ENCODE peak calls at places on chromosomes 7 and 10, in nine cellular contexts. One of them, this sample, is unnamed.

GRCh38 chr10:5089869-5090268 is 4.3 kb upstream of the AKR1C3 start:
- DNase-seq in Peyer's patch: no peak
- DNase-seq in heart right ventricle: no peak
- DNase-seq in fibroblast of mammary gland: peak
- DNase-seq in GM06990: no peak
- DNase-seq in colonic mucosa: no peak
- DNase-seq in prostate gland: no peak
- DNase-seq in fibroblast of pulmonary artery: peak
- DNase-seq in lung: no peak
- DNase-seq in this sample: no peak

GRCh38 chr10:86188326-86188725 is 178.3 kb downstream of the GRID1 start:
- DNase-seq in Peyer's patch: no peak
- DNase-seq in heart right ventricle: no peak
- DNase-seq in fibroblast of mammary gland: no peak
- DNase-seq in GM06990: no peak
- DNase-seq in colonic mucosa: no peak
- DNase-seq in prostate gland: no peak
- DNase-seq in fibroblast of pulmonary artery: no peak
- DNase-seq in lung: no peak
- DNase-seq in this sample: no peak

GRCh38 chr7:116777613-116778380 is 84.6 kb upstream of the CAPZA2 start:
- DNase-seq in Peyer's patch: no peak
- DNase-seq in heart right ventricle: no peak
- DNase-seq in fibroblast of mammary gland: peak
- DNase-seq in GM06990: no peak
- DNase-seq in colonic mucosa: no peak
- DNase-seq in prostate gland: no peak
- DNase-seq in fibroblast of pulmonary artery: peak
- DNase-seq in lung: no peak
- DNase-seq in this sample: no peak

GRCh38 chr10:13949844-13950542 is 363.2 kb downstream of the PRPF18 start:
- DNase-seq in Peyer's patch: no peak
- DNase-seq in heart right ventricle: no peak
- DNase-seq in fibroblast of mammary gland: peak
- DNase-seq in GM06990: no peak
- DNase-seq in colonic mucosa: no peak
- DNase-seq in prostate gland: no peak
- DNase-seq in fibroblast of pulmonary artery: peak
- DNase-seq in lung: no peak
- DNase-seq in this sample: no peak

GRCh38 chr10:30583778-30584415 is 45.7 kb downstream of the LYZL2 start:
- DNase-seq in Peyer's patch: peak
- DNase-seq in heart right ventricle: peak
- DNase-seq in fibroblast of mammary gland: peak
- DNase-seq in GM06990: peak
- DNase-seq in colonic mucosa: peak
- DNase-seq in prostate gland: peak
- DNase-seq in fibroblast of pulmonary artery: peak
- DNase-seq in lung: peak
- DNase-seq in this sample: no peak

GRCh38 chr10:32692174-32692573 is 246.2 kb downstream of the CCDC7 start:
- DNase-seq in Peyer's patch: no peak
- DNase-seq in heart right ventricle: no peak
- DNase-seq in fibroblast of mammary gland: peak
- DNase-seq in GM06990: no peak
- DNase-seq in colonic mucosa: no peak
- DNase-seq in prostate gland: no peak
- DNase-seq in fibroblast of pulmonary artery: peak
- DNase-seq in lung: no peak
- DNase-seq in this sample: peak

GRCh38 chr7:50920031-50920635 is 137.4 kb upstream of the GRB10 start:
- DNase-seq in Peyer's patch: no peak
- DNase-seq in heart right ventricle: no peak
- DNase-seq in fibroblast of mammary gland: no peak
- DNase-seq in GM06990: no peak
- DNase-seq in colonic mucosa: no peak
- DNase-seq in prostate gland: no peak
- DNase-seq in fibroblast of pulmonary artery: no peak
- DNase-seq in lung: no peak
- DNase-seq in this sample: no peak

GRCh38 chr7:2269468-2270460 is 27.7 kb downstream of the NUDT1 start:
- DNase-seq in Peyer's patch: no peak
- DNase-seq in heart right ventricle: no peak
- DNase-seq in fibroblast of mammary gland: peak
- DNase-seq in GM06990: no peak
- DNase-seq in colonic mucosa: no peak
- DNase-seq in prostate gland: no peak
- DNase-seq in fibroblast of pulmonary artery: no peak
- DNase-seq in lung: no peak
- DNase-seq in this sample: no peak

GRCh38 chr10:68826764-68827591 is at the start of gene STOX1:
- DNase-seq in Peyer's patch: peak
- DNase-seq in heart right ventricle: peak
- DNase-seq in fibroblast of mammary gland: peak
- DNase-seq in GM06990: peak
- DNase-seq in colonic mucosa: peak
- DNase-seq in prostate gland: peak
- DNase-seq in fibroblast of pulmonary artery: peak
- DNase-seq in lung: peak
- DNase-seq in this sample: peak

GRCh38 chr10:60914676-60915075 is 29.3 kb downstream of the RHOBTB1 start:
- DNase-seq in Peyer's patch: no peak
- DNase-seq in heart right ventricle: peak
- DNase-seq in fibroblast of mammary gland: peak
- DNase-seq in GM06990: no peak
- DNase-seq in colonic mucosa: no peak
- DNase-seq in prostate gland: no peak
- DNase-seq in fibroblast of pulmonary artery: peak
- DNase-seq in lung: no peak
- DNase-seq in this sample: peak

GRCh38 chr10:71970331-71970730 is 6.1 kb downstream of the CHST3 start:
- DNase-seq in Peyer's patch: no peak
- DNase-seq in heart right ventricle: no peak
- DNase-seq in fibroblast of mammary gland: no peak
- DNase-seq in GM06990: no peak
- DNase-seq in colonic mucosa: peak
- DNase-seq in prostate gland: peak
- DNase-seq in fibroblast of pulmonary artery: no peak
- DNase-seq in lung: no peak
- DNase-seq in this sample: no peak

GRCh38 chr7:130962109-130962508 is 228.1 kb upstream of the KLF14 start:
- DNase-seq in Peyer's patch: no peak
- DNase-seq in heart right ventricle: no peak
- DNase-seq in fibroblast of mammary gland: no peak
- DNase-seq in GM06990: no peak
- DNase-seq in colonic mucosa: no peak
- DNase-seq in prostate gland: no peak
- DNase-seq in fibroblast of pulmonary artery: no peak
- DNase-seq in lung: no peak
- DNase-seq in this sample: no peak

GRCh38 chr7:100247152-100247757 is 27.5 kb downstream of the PVRIG start:
- DNase-seq in Peyer's patch: no peak
- DNase-seq in heart right ventricle: no peak
- DNase-seq in fibroblast of mammary gland: peak
- DNase-seq in GM06990: no peak
- DNase-seq in colonic mucosa: no peak
- DNase-seq in prostate gland: peak
- DNase-seq in fibroblast of pulmonary artery: peak
- DNase-seq in lung: peak
- DNase-seq in this sample: peak

GRCh38 chr7:158432369-158433270 is 155.0 kb downstream of the PTPRN2 start:
- DNase-seq in Peyer's patch: peak
- DNase-seq in heart right ventricle: no peak
- DNase-seq in fibroblast of mammary gland: peak
- DNase-seq in GM06990: no peak
- DNase-seq in colonic mucosa: peak
- DNase-seq in prostate gland: peak
- DNase-seq in fibroblast of pulmonary artery: peak
- DNase-seq in lung: peak
- DNase-seq in this sample: no peak

GRCh38 chr10:108736111-108736510 is 1187.2 kb downstream of the XPNPEP1 start:
- DNase-seq in Peyer's patch: no peak
- DNase-seq in heart right ventricle: no peak
- DNase-seq in fibroblast of mammary gland: no peak
- DNase-seq in GM06990: no peak
- DNase-seq in colonic mucosa: no peak
- DNase-seq in prostate gland: no peak
- DNase-seq in fibroblast of pulmonary artery: peak
- DNase-seq in lung: no peak
- DNase-seq in this sample: no peak

GRCh38 chr10:99850041-99850766 is 67.8 kb downstream of the ABCC2 start:
- DNase-seq in Peyer's patch: no peak
- DNase-seq in heart right ventricle: no peak
- DNase-seq in fibroblast of mammary gland: no peak
- DNase-seq in GM06990: no peak
- DNase-seq in colonic mucosa: no peak
- DNase-seq in prostate gland: no peak
- DNase-seq in fibroblast of pulmonary artery: no peak
- DNase-seq in lung: no peak
- DNase-seq in this sample: no peak

GRCh38 chr7:9600974-9601373 is 1167.6 kb downstream of the NXPH1 start:
- DNase-seq in Peyer's patch: no peak
- DNase-seq in heart right ventricle: no peak
- DNase-seq in fibroblast of mammary gland: no peak
- DNase-seq in GM06990: no peak
- DNase-seq in colonic mucosa: no peak
- DNase-seq in prostate gland: no peak
- DNase-seq in fibroblast of pulmonary artery: no peak
- DNase-seq in lung: no peak
- DNase-seq in this sample: no peak
- TF ChIP-seq CTCF in Peyer's patch: no peak
- TF ChIP-seq CTCF in heart right ventricle: no peak
- TF ChIP-seq CTCF in fibroblast of mammary gland: no peak
- TF ChIP-seq CTCF in GM06990: no peak
- TF ChIP-seq CTCF in colonic mucosa: no peak
- TF ChIP-seq CTCF in prostate gland: no peak
- TF ChIP-seq CTCF in fibroblast of pulmonary artery: no peak
- TF ChIP-seq CTCF in lung: no peak
- TF ChIP-seq CTCF in this sample: peak

DNA sequence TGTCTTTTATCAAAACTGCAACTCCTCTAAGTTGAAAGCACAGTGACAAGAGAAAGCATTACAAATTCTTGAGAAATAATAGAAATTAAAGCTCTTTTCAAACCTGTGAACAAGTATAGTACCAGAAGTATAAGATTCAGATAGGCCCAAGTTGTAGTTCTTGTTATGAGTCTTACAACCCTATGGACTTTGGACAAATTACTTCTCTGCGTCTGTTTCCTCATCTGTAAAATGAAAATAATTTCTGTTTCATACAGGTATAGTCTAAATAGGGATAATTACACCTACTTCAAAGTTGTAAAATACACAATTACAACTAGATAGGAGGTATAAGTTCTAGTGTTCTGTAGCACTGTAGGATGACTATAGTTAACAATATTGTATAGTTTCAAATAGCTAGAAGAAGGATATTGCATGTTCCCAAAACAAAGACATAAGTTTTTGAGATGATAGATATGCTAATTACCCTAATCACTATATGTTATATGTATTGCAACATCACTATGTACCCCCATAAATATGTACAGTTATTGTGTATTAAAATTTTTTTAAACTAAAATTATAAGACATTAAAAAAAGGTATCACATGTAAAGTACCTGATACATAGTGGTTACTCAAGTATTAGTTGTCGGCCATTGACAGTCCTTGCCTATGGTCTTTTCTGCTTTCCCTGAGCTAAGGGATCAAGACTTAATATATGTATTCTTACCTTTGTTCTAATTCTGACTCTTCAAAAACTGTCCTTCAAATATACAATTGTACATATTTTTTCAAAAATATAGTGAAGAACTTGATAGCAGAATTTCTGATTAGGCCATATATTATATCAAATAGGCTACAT is 1.8 kb upstream of the WASL start:
- DNase-seq in Peyer's patch: no peak
- DNase-seq in heart right ventricle: no peak
- DNase-seq in fibroblast of mammary gland: no peak
- DNase-seq in GM06990: no peak
- DNase-seq in colonic mucosa: no peak
- DNase-seq in prostate gland: no peak
- DNase-seq in fibroblast of pulmonary artery: no peak
- DNase-seq in lung: no peak
- DNase-seq in this sample: no peak
- H3K4me3 ChIP-seq in Peyer's patch: peak
- H3K4me3 ChIP-seq in heart right ventricle: peak
- H3K4me3 ChIP-seq in fibroblast of mammary gland: no peak
- H3K4me3 ChIP-seq in GM06990: no peak
- H3K4me3 ChIP-seq in colonic mucosa: peak
- H3K4me3 ChIP-seq in prostate gland: no peak
- H3K4me3 ChIP-seq in fibroblast of pulmonary artery: peak
- H3K4me3 ChIP-seq in lung: no peak
- H3K4me3 ChIP-seq in this sample: peak

GRCh38 chr10:80202934-80203834 is 2.2 kb downstream of the ANXA11 start:
- DNase-seq in Peyer's patch: peak
- DNase-seq in heart right ventricle: peak
- DNase-seq in fibroblast of mammary gland: peak
- DNase-seq in GM06990: peak
- DNase-seq in colonic mucosa: peak
- DNase-seq in prostate gland: peak
- DNase-seq in fibroblast of pulmonary artery: peak
- DNase-seq in lung: peak
- DNase-seq in this sample: peak
- TF ChIP-seq CTCF in Peyer's patch: peak
- TF ChIP-seq CTCF in heart right ventricle: peak
- TF ChIP-seq CTCF in fibroblast of mammary gland: peak
- TF ChIP-seq CTCF in GM06990: peak
- TF ChIP-seq CTCF in colonic mucosa: no peak
- TF ChIP-seq CTCF in prostate gland: no peak
- TF ChIP-seq CTCF in fibroblast of pulmonary artery: peak
- TF ChIP-seq CTCF in lung: peak
- TF ChIP-seq CTCF in this sample: peak

GRCh38 chr7:140175221-140176218 is 1.3 kb downstream of the KDM7A start:
- DNase-seq in Peyer's patch: peak
- DNase-seq in heart right ventricle: peak
- DNase-seq in fibroblast of mammary gland: peak
- DNase-seq in GM06990: peak
- DNase-seq in colonic mucosa: peak
- DNase-seq in prostate gland: peak
- DNase-seq in fibroblast of pulmonary artery: peak
- DNase-seq in lung: peak
- DNase-seq in this sample: peak

GRCh38 chr7:140176811-140177702 is at the start of gene KDM7A:
- DNase-seq in Peyer's patch: peak
- DNase-seq in heart right ventricle: peak
- DNase-seq in fibroblast of mammary gland: peak
- DNase-seq in GM06990: peak
- DNase-seq in colonic mucosa: peak
- DNase-seq in prostate gland: peak
- DNase-seq in fibroblast of pulmonary artery: peak
- DNase-seq in lung: peak
- DNase-seq in this sample: peak

GRCh38 chr7:140174217-140174616 is 2.6 kb downstream of the KDM7A start:
- DNase-seq in Peyer's patch: no peak
- DNase-seq in heart right ventricle: no peak
- DNase-seq in fibroblast of mammary gland: no peak
- DNase-seq in GM06990: no peak
- DNase-seq in colonic mucosa: no peak
- DNase-seq in prostate gland: no peak
- DNase-seq in fibroblast of pulmonary artery: no peak
- DNase-seq in lung: no peak
- DNase-seq in this sample: no peak

GRCh38 chr7:140179339-140179738 is 2.6 kb upstream of the KDM7A start:
- DNase-seq in Peyer's patch: no peak
- DNase-seq in heart right ventricle: no peak
- DNase-seq in fibroblast of mammary gland: no peak
- DNase-seq in GM06990: no peak
- DNase-seq in colonic mucosa: no peak
- DNase-seq in prostate gland: no peak
- DNase-seq in fibroblast of pulmonary artery: no peak
- DNase-seq in lung: no peak
- DNase-seq in this sample: no peak

GRCh38 chr7:140176271-140176701 is 497 bp downstream of the KDM7A start:
- DNase-seq in Peyer's patch: no peak
- DNase-seq in heart right ventricle: no peak
- DNase-seq in fibroblast of mammary gland: no peak
- DNase-seq in GM06990: no peak
- DNase-seq in colonic mucosa: no peak
- DNase-seq in prostate gland: no peak
- DNase-seq in fibroblast of pulmonary artery: no peak
- DNase-seq in lung: no peak
- DNase-seq in this sample: no peak
- H3K4me3 ChIP-seq in Peyer's patch: peak
- H3K4me3 ChIP-seq in heart right ventricle: peak
- H3K4me3 ChIP-seq in fibroblast of mammary gland: peak
- H3K4me3 ChIP-seq in GM06990: peak
- H3K4me3 ChIP-seq in colonic mucosa: peak
- H3K4me3 ChIP-seq in prostate gland: peak
- H3K4me3 ChIP-seq in fibroblast of pulmonary artery: peak
- H3K4me3 ChIP-seq in lung: peak
- H3K4me3 ChIP-seq in this sample: peak

This sample was measured in retinal pigment epithelial cell.